ENCODE peak calls at places on chromosomes 11 and 22, in nine cellular contexts. One of them, this sample, is unnamed.

GRCh38 chr22:41021655-41022454 is 70.5 kb upstream of the EP300 start:
- DNase-seq in dorsolateral prefrontal cortex: peak
- DNase-seq in T-helper 1 cell: peak
- DNase-seq in small intestine: peak
- DNase-seq in G401: peak
- DNase-seq in hypothalamus: no peak
- DNase-seq in NCI-H1092 treated with DMSO at 0.1 percent for 48 hours: peak
- DNase-seq in progenitor cell of endocrine pancreas: peak
- DNase-seq in T47D: peak
- DNase-seq in this sample: peak

GRCh38 chr11:103730151-103730940 is 306.1 kb upstream of the DDI1 start:
- DNase-seq in dorsolateral prefrontal cortex: no peak
- DNase-seq in T-helper 1 cell: no peak
- DNase-seq in small intestine: no peak
- DNase-seq in G401: peak
- DNase-seq in hypothalamus: no peak
- DNase-seq in NCI-H1092 treated with DMSO at 0.1 percent for 48 hours: no peak
- DNase-seq in progenitor cell of endocrine pancreas: no peak
- DNase-seq in T47D: no peak
- DNase-seq in this sample: no peak

GRCh38 chr22:17891427-17892167 is 117.3 kb upstream of the BID start:
- DNase-seq in dorsolateral prefrontal cortex: peak
- DNase-seq in T-helper 1 cell: no peak
- DNase-seq in small intestine: peak
- DNase-seq in G401: peak
- DNase-seq in hypothalamus: no peak
- DNase-seq in NCI-H1092 treated with DMSO at 0.1 percent for 48 hours: peak
- DNase-seq in progenitor cell of endocrine pancreas: no peak
- DNase-seq in T47D: peak
- DNase-seq in this sample: no peak

GRCh38 chr11:32792948-32793475 is 1.4 kb downstream of the CCDC73 start:
- DNase-seq in dorsolateral prefrontal cortex: peak
- DNase-seq in T-helper 1 cell: peak
- DNase-seq in small intestine: peak
- DNase-seq in G401: peak
- DNase-seq in hypothalamus: no peak
- DNase-seq in NCI-H1092 treated with DMSO at 0.1 percent for 48 hours: peak
- DNase-seq in progenitor cell of endocrine pancreas: peak
- DNase-seq in T47D: peak
- DNase-seq in this sample: no peak

GRCh38 chr11:12288934-12289666 is 88.3 kb upstream of the PARVA start:
- DNase-seq in dorsolateral prefrontal cortex: no peak
- DNase-seq in T-helper 1 cell: no peak
- DNase-seq in small intestine: no peak
- DNase-seq in G401: no peak
- DNase-seq in hypothalamus: no peak
- DNase-seq in NCI-H1092 treated with DMSO at 0.1 percent for 48 hours: peak
- DNase-seq in progenitor cell of endocrine pancreas: no peak
- DNase-seq in T47D: no peak
- DNase-seq in this sample: no peak

GRCh38 chr11:11806586-11806985 is 35.2 kb upstream of the USP47 start:
- DNase-seq in dorsolateral prefrontal cortex: no peak
- DNase-seq in T-helper 1 cell: no peak
- DNase-seq in small intestine: no peak
- DNase-seq in G401: no peak
- DNase-seq in hypothalamus: no peak
- DNase-seq in NCI-H1092 treated with DMSO at 0.1 percent for 48 hours: no peak
- DNase-seq in progenitor cell of endocrine pancreas: no peak
- DNase-seq in T47D: no peak
- DNase-seq in this sample: no peak

GRCh38 chr11:77108436-77108835 is 5.8 kb downstream of the OMP start:
- DNase-seq in dorsolateral prefrontal cortex: no peak
- DNase-seq in T-helper 1 cell: no peak
- DNase-seq in small intestine: peak
- DNase-seq in G401: no peak
- DNase-seq in hypothalamus: no peak
- DNase-seq in NCI-H1092 treated with DMSO at 0.1 percent for 48 hours: no peak
- DNase-seq in progenitor cell of endocrine pancreas: no peak
- DNase-seq in T47D: no peak
- DNase-seq in this sample: no peak

GRCh38 chr22:41512421-41513194 is 31.7 kb downstream of the POLR3H start:
- DNase-seq in dorsolateral prefrontal cortex: no peak
- DNase-seq in T-helper 1 cell: no peak
- DNase-seq in small intestine: no peak
- DNase-seq in G401: no peak
- DNase-seq in hypothalamus: no peak
- DNase-seq in NCI-H1092 treated with DMSO at 0.1 percent for 48 hours: no peak
- DNase-seq in progenitor cell of endocrine pancreas: no peak
- DNase-seq in T47D: peak
- DNase-seq in this sample: no peak

GRCh38 chr11:69055598-69056516 is 7.1 kb downstream of the TPCN2 start:
- DNase-seq in dorsolateral prefrontal cortex: peak
- DNase-seq in T-helper 1 cell: no peak
- DNase-seq in small intestine: peak
- DNase-seq in G401: peak
- DNase-seq in hypothalamus: peak
- DNase-seq in NCI-H1092 treated with DMSO at 0.1 percent for 48 hours: no peak
- DNase-seq in progenitor cell of endocrine pancreas: no peak
- DNase-seq in T47D: no peak
- DNase-seq in this sample: no peak

GRCh38 chr11:73331138-73331916 is 23.3 kb downstream of the ARHGEF17 start:
- DNase-seq in dorsolateral prefrontal cortex: no peak
- DNase-seq in T-helper 1 cell: no peak
- DNase-seq in small intestine: no peak
- DNase-seq in G401: no peak
- DNase-seq in hypothalamus: no peak
- DNase-seq in NCI-H1092 treated with DMSO at 0.1 percent for 48 hours: no peak
- DNase-seq in progenitor cell of endocrine pancreas: peak
- DNase-seq in T47D: no peak
- DNase-seq in this sample: no peak

GRCh38 chr11:69883292-69884255 is 64.4 kb upstream of the FGF3 start:
- DNase-seq in dorsolateral prefrontal cortex: no peak
- DNase-seq in T-helper 1 cell: no peak
- DNase-seq in small intestine: no peak
- DNase-seq in G401: no peak
- DNase-seq in hypothalamus: no peak
- DNase-seq in NCI-H1092 treated with DMSO at 0.1 percent for 48 hours: no peak
- DNase-seq in progenitor cell of endocrine pancreas: no peak
- DNase-seq in T47D: no peak
- DNase-seq in this sample: no peak

GRCh38 chr11:60954421-60954820 is 2.4 kb upstream of the SLC15A3 start:
- DNase-seq in dorsolateral prefrontal cortex: no peak
- DNase-seq in T-helper 1 cell: no peak
- DNase-seq in small intestine: no peak
- DNase-seq in G401: no peak
- DNase-seq in hypothalamus: no peak
- DNase-seq in NCI-H1092 treated with DMSO at 0.1 percent for 48 hours: no peak
- DNase-seq in progenitor cell of endocrine pancreas: no peak
- DNase-seq in T47D: no peak
- DNase-seq in this sample: no peak

GRCh38 chr11:13929551-13929950 is 33.0 kb upstream of the SPON1 start:
- DNase-seq in dorsolateral prefrontal cortex: no peak
- DNase-seq in T-helper 1 cell: no peak
- DNase-seq in small intestine: no peak
- DNase-seq in G401: peak
- DNase-seq in hypothalamus: no peak
- DNase-seq in NCI-H1092 treated with DMSO at 0.1 percent for 48 hours: no peak
- DNase-seq in progenitor cell of endocrine pancreas: no peak
- DNase-seq in T47D: peak
- DNase-seq in this sample: no peak

GRCh38 chr11:26088391-26088790 is 243.5 kb upstream of the ANO3 start:
- DNase-seq in dorsolateral prefrontal cortex: no peak
- DNase-seq in T-helper 1 cell: no peak
- DNase-seq in small intestine: no peak
- DNase-seq in G401: no peak
- DNase-seq in hypothalamus: no peak
- DNase-seq in NCI-H1092 treated with DMSO at 0.1 percent for 48 hours: no peak
- DNase-seq in progenitor cell of endocrine pancreas: no peak
- DNase-seq in T47D: no peak
- DNase-seq in this sample: no peak

GRCh38 chr11:132878111-132878510 is 654.2 kb downstream of the OPCML start:
- DNase-seq in dorsolateral prefrontal cortex: no peak
- DNase-seq in T-helper 1 cell: no peak
- DNase-seq in small intestine: no peak
- DNase-seq in G401: no peak
- DNase-seq in hypothalamus: no peak
- DNase-seq in NCI-H1092 treated with DMSO at 0.1 percent for 48 hours: no peak
- DNase-seq in progenitor cell of endocrine pancreas: no peak
- DNase-seq in T47D: no peak
- DNase-seq in this sample: no peak

GRCh38 chr11:63369165-63369970 is at the start of gene SLC22A9:
- DNase-seq in dorsolateral prefrontal cortex: no peak
- DNase-seq in T-helper 1 cell: no peak
- DNase-seq in small intestine: no peak
- DNase-seq in G401: no peak
- DNase-seq in hypothalamus: no peak
- DNase-seq in NCI-H1092 treated with DMSO at 0.1 percent for 48 hours: no peak
- DNase-seq in progenitor cell of endocrine pancreas: no peak
- DNase-seq in T47D: no peak
- DNase-seq in this sample: no peak